ENCODE peak calls at places on chromosomes 6 and 20, in eight cellular contexts. H, K, I, Y, B, C, M and P are unnamed samples.

GRCh38 chr20:15909995-15910394 is 663.3 kb downstream of the KIF16B start:
- DNase-seq in H (no peak), K (no peak), I (no peak), Y (no peak), B (no peak), C (no peak), M (no peak), P (no peak)

GRCh38 chr6:165010556-165011535 is 298.6 kb downstream of the C6orf118 start:
- DNase-seq in H (no peak), K (no peak), I (no peak), Y (no peak), B (no peak), C (peak; percentile 8), M (peak; percentile 10), P (no peak)

GRCh38 chr20:49814057-49814675 is 1.5 kb downstream of the SLC9A8 start:
- DNase-seq in H (no peak), K (no peak), I (no peak), Y (no peak), B (no peak), C (no peak), M (no peak), P (no peak)

GRCh38 chr20:967796-968742 is 34.0 kb downstream of the RSPO4 start:
- DNase-seq in H (peak; percentile 26), K (no peak), I (no peak), Y (no peak), B (peak; percentile 26), C (no peak), M (peak; percentile 51), P (no peak)

GRCh38 chr6:127342296-127342945 is 988 bp downstream of the ECHDC1 start:
- DNase-seq in H (no peak), K (no peak), I (no peak), Y (no peak), B (no peak), C (peak; percentile 17), M (peak; percentile 56), P (peak; percentile 46)

GRCh38 chr20:2750343-2751251 is 49.8 kb downstream of the CPXM1 start:
- DNase-seq in H (peak; percentile 11), K (no peak), I (no peak), Y (no peak), B (no peak), C (no peak), M (peak; percentile 68), P (no peak)

GRCh38 chr20:43945391-43946205 is 30.9 kb downstream of the TOX2 start:
- DNase-seq in H (no peak), K (no peak), I (no peak), Y (no peak), B (no peak), C (no peak), M (no peak), P (no peak)

GRCh38 chr20:39835040-39835842 is 853.8 kb downstream of the MAFB start:
- DNase-seq in H (no peak), K (no peak), I (no peak), Y (no peak), B (no peak), C (no peak), M (no peak), P (no peak)

GRCh38 chr6:91852232-91852631 is 1265.4 kb upstream of the MAP3K7 start:
- DNase-seq in H (no peak), K (no peak), I (no peak), Y (no peak), B (no peak), C (no peak), M (no peak), P (no peak)

GRCh38 chr6:111950661-111951426 is 77.6 kb upstream of the FYN start:
- DNase-seq in H (no peak), K (no peak), I (no peak), Y (no peak), B (no peak), C (peak; percentile 58), M (peak; percentile 57), P (no peak)

GRCh38 chr6:113351183-113351834 is 505.8 kb upstream of the MARCKS start:
- DNase-seq in H (no peak), K (no peak), I (no peak), Y (no peak), B (no peak), C (peak; percentile 56), M (peak; percentile 77), P (no peak)

GRCh38 chr6:71309666-71310065 is 21.1 kb downstream of the OGFRL1 start:
- DNase-seq in H (no peak), K (no peak), I (no peak), Y (no peak), B (no peak), C (no peak), M (peak; percentile 38), P (no peak)

GRCh38 chr6:161917645-161918044 is 643.8 kb upstream of the AGPAT4 start:
- DNase-seq in H (no peak), K (no peak), I (no peak), Y (no peak), B (no peak), C (no peak), M (peak; percentile 22), P (no peak)

GRCh38 chr6:75145211-75145610 is 60.6 kb downstream of the COL12A1 start:
- DNase-seq in H (no peak), K (no peak), I (no peak), Y (no peak), B (no peak), C (no peak), M (no peak), P (no peak)

GRCh38 chr6:147868493-147869222 is 360.2 kb downstream of the SAMD5 start:
- DNase-seq in H (no peak), K (no peak), I (no peak), Y (no peak), B (no peak), C (no peak), M (peak; percentile 12), P (no peak)

GRCh38 chr20:19815553-19815991 is 57.5 kb downstream of the RIN2 start:
- DNase-seq in H (no peak), K (no peak), I (no peak), Y (no peak), B (peak; percentile 25), C (peak; percentile 96), M (peak; percentile 99), P (peak; percentile 38)

GRCh38 chr6:10962673-10963072 is 75.8 kb downstream of the SYCP2L start:
- DNase-seq in H (no peak), K (no peak), I (no peak), Y (no peak), B (no peak), C (peak; percentile 44), M (peak; percentile 91), P (no peak)

GRCh38 chr20:58584881-58585752 is 66.0 kb upstream of the STX16 start:
- DNase-seq in H (no peak), K (no peak), I (no peak), Y (no peak), B (no peak), C (no peak), M (peak; percentile 47), P (no peak)

GRCh38 chr6:1597924-1598323 is 11.8 kb upstream of the FOXC1 start:
- DNase-seq in H (no peak), K (no peak), I (no peak), Y (no peak), B (no peak), C (no peak), M (peak; percentile 83), P (no peak)

GRCh38 chr6:160156842-160157241 is 35.2 kb downstream of the SLC22A1 start:
- DNase-seq in H (no peak), K (no peak), I (no peak), Y (no peak), B (no peak), C (no peak), M (peak; percentile 38), P (no peak)

GRCh38 chr6:72631480-72631879 is 9.6 kb downstream of the KCNQ5 start:
- DNase-seq in H (no peak), K (no peak), I (no peak), Y (no peak), B (no peak), C (no peak), M (no peak), P (no peak)

GRCh38 chr6:12882761-12883290 is 166.3 kb downstream of the PHACTR1 start:
- DNase-seq in H (no peak), K (no peak), I (no peak), Y (no peak), B (no peak), C (no peak), M (no peak), P (no peak)

GRCh38 chr6:156699017-156699421 is 78.2 kb upstream of the ARID1B start:
- DNase-seq in H (no peak), K (no peak), I (no peak), Y (no peak), B (peak; percentile 67), C (no peak), M (peak; percentile 90), P (no peak)

GRCh38 chr6:32194388-32194787 is 1.9 kb upstream of the GPSM3 start:
- DNase-seq in H (no peak), K (no peak), I (no peak), Y (no peak), B (no peak), C (no peak), M (no peak), P (no peak)

GRCh38 chr20:16661738-16662137 is 68.1 kb upstream of the SNRPB2 start:
- DNase-seq in H (no peak), K (peak; percentile 65), I (no peak), Y (no peak), B (no peak), C (no peak), M (no peak), P (peak; percentile 88)

GRCh38 chr6:97440590-97441176 is 157.7 kb upstream of the MMS22L start:
- DNase-seq in H (no peak), K (peak; percentile 93), I (no peak), Y (no peak), B (no peak), C (no peak), M (peak; percentile 42), P (peak; percentile 95)

GRCh38 chr6:107698146-107698545 is 126.0 kb downstream of the SCML4 start:
- DNase-seq in H (no peak), K (no peak), I (no peak), Y (no peak), B (no peak), C (peak; percentile 96), M (peak; percentile 58), P (no peak)

GRCh38 chr6:143805832-143806281 is 37.3 kb upstream of the LTV1 start:
- DNase-seq in H (no peak), K (no peak), I (no peak), Y (no peak), B (no peak), C (no peak), M (peak; percentile 91), P (no peak)

GRCh38 chr6:34516391-34517324 is 39.5 kb downstream of the SPDEF start:
- DNase-seq in H (no peak), K (no peak), I (no peak), Y (no peak), B (no peak), C (no peak), M (no peak), P (no peak)

GRCh38 chr6:158667360-158667981 is 17.6 kb downstream of the SYTL3 start:
- DNase-seq in H (no peak), K (no peak), I (no peak), Y (no peak), B (no peak), C (no peak), M (no peak), P (no peak)

GRCh38 chr20:47680804-47681529 is 104.3 kb downstream of the SULF2 start:
- DNase-seq in H (no peak), K (no peak), I (no peak), Y (no peak), B (no peak), C (no peak), M (peak; percentile 32), P (no peak)

GRCh38 chr20:50153153-50153499 is 397 bp downstream of the PEDS1 start:
- DNase-seq in H (no peak), K (no peak), I (no peak), Y (no peak), B (no peak), C (no peak), M (no peak), P (no peak)

GRCh38 chr20:62248890-62249560 is 10.7 kb downstream of the OSBPL2 start:
- DNase-seq in H (no peak), K (no peak), I (no peak), Y (no peak), B (no peak), C (no peak), M (no peak), P (no peak)